ENCODE peak calls at places on chromosome 22, in four cellular contexts. I, W, B and H are unnamed samples. For H3K4me1, the result is how much of the 10 kb centered on the place peaks cover.

GRCh38 chr22:26484360-26484706 is 656 bp downstream of the SRRD start:
- DNase-seq in I (no peak), W (no peak), B (no peak), H (no peak)

GRCh38 chr22:43919106-43919965 is 4.3 kb upstream of the PNPLA3 start:
- DNase-seq in I (no peak), W (no peak), B (no peak), H (no peak)

GRCh38 chr22:39173050-39173706 is 20.7 kb upstream of the CBX7 start:
- DNase-seq in I (no peak), W (peak), B (no peak), H (no peak)

GRCh38 chr22:23278883-23279675 is 98.8 kb downstream of the BCR start:
- DNase-seq in I (peak), W (no peak), B (no peak), H (peak)

GRCh38 chr22:41367039-41367679 is 14.6 kb upstream of the TEF start:
- DNase-seq in I (peak), W (peak), B (peak), H (peak)

GRCh38 chr22:42396621-42397331 is 35.4 kb downstream of the NFAM1 start:
- DNase-seq in I (peak), W (no peak), B (no peak), H (peak)

GRCh38 chr22:44658371-44658953 is 43.5 kb upstream of the PRR5 start:
- DNase-seq in I (no peak), W (no peak), B (no peak), H (no peak)

GRCh38 chr22:43860126-43860525 is 2.2 kb downstream of the SULT4A1 start:
- DNase-seq in I (peak), W (no peak), B (no peak), H (no peak)

GRCh38 chr22:36951746-36952145 is 38.3 kb downstream of the CSF2RB start:
- DNase-seq in I (no peak), W (peak), B (no peak), H (no peak)

DNA sequence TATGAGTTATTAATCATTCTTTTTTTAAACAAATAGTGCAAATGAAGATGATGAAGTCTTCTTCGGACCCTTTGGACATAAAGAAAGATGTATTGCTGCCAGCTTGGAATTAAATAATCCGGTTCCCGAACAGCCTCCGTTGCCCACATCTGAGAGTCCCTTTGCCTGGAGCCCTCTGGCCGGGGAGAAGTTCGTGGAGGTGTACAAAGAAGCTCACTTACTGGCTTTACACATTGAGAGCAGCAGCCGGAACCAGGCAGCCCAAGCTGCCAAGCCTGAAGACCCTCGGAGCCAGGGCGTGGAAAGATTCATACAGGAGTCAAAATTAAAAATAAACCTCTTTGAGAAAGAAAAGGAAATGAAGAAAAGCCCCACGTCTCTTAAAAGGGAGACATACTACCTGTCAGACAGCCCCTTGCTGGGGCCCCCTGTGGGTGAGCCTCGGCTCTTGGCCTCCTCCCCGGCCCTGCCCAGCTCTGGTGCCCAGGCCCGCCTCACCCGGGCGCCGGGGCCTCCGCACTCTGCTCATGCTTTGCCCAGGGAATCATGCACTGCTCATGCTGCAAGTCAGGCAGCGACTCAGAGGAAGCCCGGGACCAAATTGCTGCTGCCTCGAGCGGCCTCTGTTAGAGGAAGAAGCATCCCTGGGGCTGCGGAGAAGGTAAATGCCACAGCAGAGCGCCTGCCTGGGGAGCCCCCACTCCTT is 11.8 kb downstream of the GTSE1 start:
- DNase-seq in I (no peak), W (no peak), B (no peak), H (no peak)
- H3K4me1 ChIP-seq in I (under half), W (under half), B (under half), H (under half)

GRCh38 chr22:22047266-22047665 is 64.7 kb upstream of the TOP3B start:
- DNase-seq in I (no peak), W (no peak), B (no peak), H (no peak)

GRCh38 chr22:22048318-22048942 is 65.8 kb upstream of the TOP3B start:
- DNase-seq in I (no peak), W (no peak), B (no peak), H (no peak)

GRCh38 chr22:22046370-22046769 is 63.8 kb upstream of the TOP3B start:
- DNase-seq in I (no peak), W (no peak), B (no peak), H (no peak)

GRCh38 chr22:22048981-22049531 is 66.5 kb upstream of the TOP3B start:
- DNase-seq in I (no peak), W (no peak), B (no peak), H (no peak)

DNA sequence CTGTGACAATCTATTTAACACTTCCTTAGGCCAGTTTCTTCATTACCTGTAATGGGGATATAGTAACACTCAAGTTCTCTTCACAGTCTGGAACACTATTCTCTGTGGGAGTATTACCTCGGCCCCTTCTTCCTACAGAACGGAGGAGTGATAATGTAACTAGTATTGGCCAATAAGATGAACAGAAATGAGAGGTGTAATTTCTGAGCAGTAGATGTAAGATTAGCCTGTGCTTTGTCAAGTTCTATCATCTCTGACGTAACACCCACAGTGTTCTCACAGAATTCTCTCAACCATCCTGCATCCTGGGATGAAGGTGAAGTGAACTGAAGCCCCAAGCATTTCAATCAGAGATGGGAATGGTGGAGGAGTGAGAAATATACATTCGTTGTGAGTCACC is 65.2 kb upstream of the TOP3B start:
- DNase-seq in I (no peak), W (no peak), B (no peak), H (no peak)
- H3K4me3 ChIP-seq in I (no peak), W (no peak), B (no peak), H (no peak)

GRCh38 chr22:19139001-19139356 is 5.5 kb downstream of the ESS2 start:
- DNase-seq in I (no peak), W (no peak), B (no peak), H (no peak)
- H3K4me1 ChIP-seq in I (under half), W (under half), B (under half), H (under half)

DNA sequence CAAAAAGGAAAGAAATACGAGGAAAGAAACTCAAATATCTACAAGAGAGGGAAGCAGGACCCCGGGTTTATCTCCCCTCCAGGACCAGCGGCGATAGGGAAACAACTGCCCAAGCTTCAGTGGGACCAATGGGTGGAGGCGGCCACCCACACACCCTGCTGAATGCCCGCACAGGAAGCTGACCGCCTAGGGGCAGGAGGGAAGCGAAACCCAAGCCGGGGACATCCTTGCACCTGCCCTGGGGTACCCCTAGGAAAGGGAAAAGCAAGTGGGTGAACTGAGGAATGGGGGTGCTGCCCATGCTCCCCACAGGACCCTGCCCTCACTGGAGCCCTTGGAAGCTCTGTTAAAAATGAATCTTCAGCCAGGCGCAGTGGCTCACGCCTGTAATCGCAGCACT is 27.6 kb upstream of the HMOX1 start:
- DNase-seq in I (peak), W (no peak), B (no peak), H (no peak)
- H3K4me3 ChIP-seq in I (no peak), W (no peak), B (no peak), H (no peak)

GRCh38 chr22:21938906-21939305 is 13.7 kb downstream of the PPM1F start:
- DNase-seq in I (no peak), W (no peak), B (no peak), H (no peak)
- H3K4me1 ChIP-seq in I (half or more), W (half or more), B (under half), H (under half)

DNA sequence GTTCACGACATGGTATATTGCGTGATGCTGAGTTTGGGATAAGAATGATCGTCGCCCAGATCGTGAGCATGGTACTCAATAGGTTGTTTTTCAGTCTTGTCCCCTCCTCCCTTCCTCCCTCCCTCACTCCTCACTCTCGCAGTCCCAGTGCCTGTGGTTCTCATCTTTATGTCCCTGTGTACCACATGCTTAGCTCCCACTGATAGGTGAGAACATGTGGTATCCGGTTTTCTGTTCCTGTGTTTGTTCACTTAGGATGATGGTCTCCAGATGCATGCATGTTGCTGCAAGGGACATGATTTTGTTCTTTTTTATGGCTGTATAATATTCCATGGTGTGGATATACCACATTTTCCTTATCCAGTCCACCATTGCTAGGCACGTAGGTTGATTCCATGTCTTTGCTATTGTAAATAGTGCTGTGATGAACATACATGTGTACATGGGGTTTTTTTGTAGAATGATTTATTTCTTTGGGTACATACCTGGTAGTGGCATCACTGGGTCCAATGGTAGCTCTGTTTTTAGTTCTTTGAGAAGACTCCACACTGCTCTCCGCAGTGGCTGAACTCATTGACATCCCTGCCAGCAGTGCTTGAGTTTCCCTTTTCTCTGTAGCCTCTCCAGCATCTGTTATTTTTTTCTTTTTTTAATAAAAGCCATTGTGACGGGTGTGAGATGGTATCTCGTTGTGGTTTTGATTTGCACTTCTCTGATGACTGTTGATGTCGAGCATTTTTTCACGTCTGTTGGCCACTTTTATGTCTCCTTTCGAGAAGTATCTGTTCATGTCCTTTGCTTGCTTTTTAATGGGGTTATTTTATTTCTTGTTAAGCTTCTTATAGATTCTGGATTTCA is 16.4 kb downstream of the ZBED4 start:
- DNase-seq in I (no peak), W (no peak), B (no peak), H (no peak)
- H3K4me3 ChIP-seq in I (no peak), W (no peak), B (no peak), H (no peak)

GRCh38 chr22:20116951-20117645 is at the start of gene TRMT2A:
- DNase-seq in I (peak), W (peak), B (peak), H (peak)
- H3K4me1 ChIP-seq in I (under half), W (under half), B (under half), H (under half)

DNA sequence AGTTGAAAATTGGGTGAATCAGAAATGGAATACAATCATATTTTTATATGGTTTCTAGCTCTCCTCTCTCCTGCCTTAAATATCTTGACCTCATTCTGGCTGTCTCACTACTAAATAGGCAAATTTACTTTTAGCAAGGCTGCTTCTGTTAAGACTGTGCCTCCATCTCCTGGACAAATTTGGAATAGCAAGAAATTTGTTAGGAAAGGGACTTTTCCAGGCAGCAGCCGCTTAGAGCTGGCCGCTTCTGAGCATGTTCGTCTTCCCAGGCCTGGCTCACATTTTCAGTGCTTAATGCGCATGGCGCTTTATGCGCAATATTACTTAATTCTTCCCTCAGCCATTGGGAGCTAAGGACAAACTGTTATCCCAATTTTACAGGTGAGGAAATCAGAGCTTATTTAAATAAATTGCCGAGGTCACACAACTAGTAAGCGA is 1.7 kb upstream of the PEX26 start:
- DNase-seq in I (peak), W (no peak), B (peak), H (no peak)
- H3K4me3 ChIP-seq in I (no peak), W (no peak), B (no peak), H (no peak)